ENCODE peak calls at places on chromosomes 5 and 9, in nine cellular contexts. U is A549; G is suprapubic skin; K is colonic mucosa; D is ovary; Z is GM20000; J is CD4-positive, alpha-beta T cell; B is left lung; R is nephron progenitor cell. W is an unnamed sample.

GRCh38 chr5:17436345-17436744 is 61.7 kb upstream of the TAF11L2 start:
- DNase-seq in U (no peak), G (no peak), K (no peak), D (no peak), Z (no peak), J (no peak), B (no peak), R (no peak), W (no peak)

GRCh38 chr5:126656397-126657007 is 55.8 kb downstream of the PHAX start:
- DNase-seq in U (peak), G (no peak), K (no peak), D (no peak), Z (peak), J (no peak), B (no peak), R (peak), W (no peak)

GRCh38 chr5:7850241-7850532 is 746 bp downstream of the CFAP90 start:
- DNase-seq in U (no peak), G (peak), K (no peak), D (no peak), Z (peak), J (no peak), B (no peak), R (no peak), W (no peak)

GRCh38 chr5:135538261-135538660 is 2.5 kb upstream of the NEUROG1 start:
- DNase-seq in U (no peak), G (no peak), K (no peak), D (no peak), Z (no peak), J (no peak), B (no peak), R (no peak), W (no peak)

GRCh38 chr5:170523830-170524229 is 20.0 kb downstream of the KCNIP1 start:
- DNase-seq in U (no peak), G (no peak), K (no peak), D (no peak), Z (no peak), J (no peak), B (no peak), R (no peak), W (no peak)

GRCh38 chr9:109417054-109417453 is 81.1 kb downstream of the PTPN3 start:
- DNase-seq in U (no peak), G (no peak), K (peak), D (no peak), Z (no peak), J (no peak), B (no peak), R (no peak), W (no peak)

GRCh38 chr5:59503223-59503622 is 390.3 kb downstream of the PDE4D start:
- DNase-seq in U (no peak), G (no peak), K (no peak), D (no peak), Z (no peak), J (no peak), B (no peak), R (no peak), W (no peak)

GRCh38 chr5:34411470-34412346 is 244.4 kb upstream of the RAI14 start:
- DNase-seq in U (no peak), G (no peak), K (no peak), D (no peak), Z (no peak), J (no peak), B (peak), R (no peak), W (no peak)

GRCh38 chr5:168932400-168932799 is 353.2 kb upstream of the PANK3 start:
- DNase-seq in U (no peak), G (no peak), K (no peak), D (no peak), Z (no peak), J (no peak), B (no peak), R (no peak), W (no peak)

GRCh38 chr9:136572003-136572595 is 26.3 kb upstream of the NOTCH1 start:
- DNase-seq in U (peak), G (no peak), K (no peak), D (no peak), Z (no peak), J (no peak), B (no peak), R (peak), W (no peak)

DNA sequence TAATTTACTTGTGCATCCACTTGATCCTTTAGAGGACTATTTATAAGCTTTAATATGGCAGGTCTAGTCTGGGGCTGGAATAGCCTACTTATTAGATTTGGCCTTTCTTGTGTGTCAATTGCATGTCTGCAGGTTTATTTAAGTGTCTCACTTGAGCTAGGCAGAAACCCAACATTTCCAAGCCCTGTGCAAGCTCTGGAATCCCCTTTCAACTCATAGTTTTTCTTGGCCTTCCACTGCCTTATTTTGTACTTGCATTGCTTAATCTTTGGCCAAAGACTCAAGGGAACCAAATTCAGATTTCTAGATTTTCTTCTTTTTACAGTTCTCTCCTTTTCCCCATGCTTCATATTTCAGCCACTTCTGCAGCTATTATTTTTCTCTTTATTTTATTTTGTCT is 102.4 kb upstream of the RFX3 start:
- DNase-seq in U (no peak), G (no peak), K (no peak), D (no peak), Z (no peak), J (no peak), B (no peak), R (no peak), W (no peak)
- TF ChIP-seq CTCF in U (no peak), G (no peak), K (no peak), D (no peak), Z (no peak), J (no peak), B (no peak), R (no peak), W (no peak)

DNA sequence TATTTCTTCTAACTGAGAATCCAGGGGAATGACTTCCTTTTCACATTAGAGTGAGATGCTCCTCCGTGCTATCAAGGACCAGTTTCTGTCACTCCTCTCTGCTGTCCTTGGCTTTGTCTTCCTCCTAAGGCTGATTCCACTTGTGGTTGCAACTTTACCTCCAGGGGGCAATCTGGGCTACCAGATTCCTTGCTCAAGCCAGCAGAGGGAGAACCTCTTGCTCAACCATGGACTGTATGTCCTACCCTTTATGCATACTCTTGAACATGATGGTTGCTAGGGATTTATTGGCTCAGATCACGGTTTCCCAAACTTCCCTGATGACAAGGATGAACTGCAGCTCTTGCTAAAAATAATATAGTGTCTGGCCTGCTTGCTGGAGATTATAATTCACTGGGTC is 24.0 kb downstream of the NNT start:
- DNase-seq in U (peak), G (no peak), K (peak), D (no peak), Z (no peak), J (no peak), B (no peak), R (peak), W (no peak)
- TF ChIP-seq CTCF in U (peak), G (peak), K (no peak), D (no peak), Z (peak), J (no peak), B (peak), R (peak), W (no peak)

GRCh38 chr5:37926732-37927131 is 86.9 kb upstream of the GDNF start:
- DNase-seq in U (no peak), G (no peak), K (no peak), D (no peak), Z (no peak), J (no peak), B (no peak), R (no peak), W (no peak)
- TF ChIP-seq CTCF in U (no peak), G (no peak), K (no peak), D (no peak), Z (no peak), J (no peak), B (no peak), R (no peak), W (no peak)

DNA sequence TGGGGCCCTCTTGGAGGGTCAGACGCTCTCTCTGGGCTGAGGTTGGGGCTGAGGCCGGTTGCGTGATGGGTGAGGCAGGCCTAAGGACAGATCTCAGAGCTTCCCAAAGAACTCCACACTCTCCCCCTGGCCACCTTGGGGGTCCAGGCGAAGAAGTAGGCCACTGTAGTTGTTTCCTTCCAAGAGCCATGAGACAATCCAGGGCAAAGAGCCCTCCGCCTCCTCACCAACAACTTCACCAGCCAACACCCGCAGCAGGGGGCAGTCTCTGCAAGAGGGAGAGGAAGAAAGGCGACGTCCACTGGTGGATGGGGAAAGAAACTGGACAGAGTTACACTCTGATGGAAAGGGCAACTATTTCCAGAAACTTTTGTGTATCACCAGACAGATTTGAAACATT is 10.7 kb downstream of the SLC35A4 start:
- DNase-seq in U (peak), G (no peak), K (peak), D (no peak), Z (no peak), J (no peak), B (peak), R (no peak), W (no peak)
- TF ChIP-seq CTCF in U (peak), G (no peak), K (peak), D (no peak), Z (no peak), J (no peak), B (peak), R (no peak), W (no peak)

DNA sequence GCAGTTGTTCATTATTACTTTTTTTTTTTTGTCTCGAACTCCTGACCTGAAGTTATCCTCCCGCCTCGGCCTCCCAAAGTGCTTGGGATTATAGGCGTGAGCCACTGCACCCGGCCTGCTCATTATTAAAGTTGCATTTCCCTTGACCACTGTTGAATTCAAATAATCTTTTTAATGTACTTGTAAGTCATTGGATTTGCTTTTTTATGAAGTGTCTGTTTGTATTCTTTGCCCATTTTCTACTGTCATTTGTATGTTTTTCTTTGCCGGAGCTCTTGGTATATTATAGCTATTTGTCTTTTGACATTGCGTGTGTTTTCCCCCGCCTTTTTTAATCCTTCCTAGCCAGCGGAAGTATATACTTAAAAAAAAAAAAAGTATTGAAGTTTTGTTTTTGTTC is 22.0 kb downstream of the LRRTM2 start:
- DNase-seq in U (no peak), G (no peak), K (no peak), D (no peak), Z (no peak), J (no peak), B (no peak), R (no peak), W (no peak)
- TF ChIP-seq CTCF in U (no peak), G (no peak), K (no peak), D (no peak), Z (no peak), J (no peak), B (no peak), R (no peak), W (no peak)

W was measured in activated B cell treated with CpG ODN at 0.5 μM for 24 hours.